ENCODE peak calls at places on chromosomes 11 and 22, in seven cellular contexts. A, W, F, U, E, S and P are unnamed samples.

GRCh38 chr11:57792060-57792541 is 30.5 kb downstream of the CTNND1 start:
- DNase-seq in A (peak), W (peak), F (no peak), U (peak), E (no peak), S (peak), P (peak)

GRCh38 chr11:11243790-11244469 is 109.1 kb downstream of the CSNK2A3 start:
- DNase-seq in A (no peak), W (no peak), F (peak), U (peak), E (peak), S (peak), P (peak)

GRCh38 chr11:96204721-96205459 is 138.1 kb downstream of the MAML2 start:
- DNase-seq in A (no peak), W (no peak), F (peak), U (no peak), E (no peak), S (no peak), P (no peak)

GRCh38 chr22:39184586-39185577 is 32.4 kb upstream of the CBX7 start:
- DNase-seq in A (no peak), W (no peak), F (no peak), U (no peak), E (no peak), S (no peak), P (peak)

GRCh38 chr11:116460156-116460965 is 312.4 kb downstream of the BUD13 start:
- DNase-seq in A (peak), W (no peak), F (no peak), U (no peak), E (no peak), S (no peak), P (no peak)

GRCh38 chr11:75097173-75097557 is 489 bp upstream of the OR2AT4 start:
- DNase-seq in A (no peak), W (no peak), F (no peak), U (no peak), E (no peak), S (no peak), P (no peak)

GRCh38 chr11:1546536-1547466 is 25.3 kb downstream of the DUSP8 start:
- DNase-seq in A (peak), W (no peak), F (peak), U (peak), E (peak), S (peak), P (no peak)

GRCh38 chr11:111010391-111011354 is 234.9 kb upstream of the POU2AF2 start:
- DNase-seq in A (no peak), W (no peak), F (no peak), U (no peak), E (no peak), S (no peak), P (no peak)

GRCh38 chr22:29750029-29750428 is 16.8 kb downstream of the ZMAT5 start:
- DNase-seq in A (no peak), W (no peak), F (no peak), U (no peak), E (no peak), S (no peak), P (no peak)

GRCh38 chr11:9601041-9601875 is 27.8 kb downstream of the WEE1 start:
- DNase-seq in A (peak), W (peak), F (no peak), U (no peak), E (no peak), S (peak), P (peak)

GRCh38 chr22:45526768-45527360 is 24.2 kb downstream of the FBLN1 start:
- DNase-seq in A (no peak), W (no peak), F (no peak), U (no peak), E (no peak), S (peak), P (no peak)

GRCh38 chr11:70761906-70762196 is 363.5 kb downstream of the CTTN start:
- DNase-seq in A (no peak), W (no peak), F (no peak), U (no peak), E (no peak), S (no peak), P (no peak)

GRCh38 chr11:36141161-36141560 is 148.1 kb downstream of the COMMD9 start:
- DNase-seq in A (no peak), W (no peak), F (no peak), U (no peak), E (no peak), S (no peak), P (no peak)

GRCh38 chr11:89275966-89276365 is 98.3 kb downstream of the TYR start:
- DNase-seq in A (no peak), W (no peak), F (no peak), U (no peak), E (no peak), S (no peak), P (no peak)

GRCh38 chr11:65436412-65437032 is 13.9 kb downstream of the NEAT1 start:
- DNase-seq in A (peak), W (no peak), F (no peak), U (no peak), E (no peak), S (no peak), P (peak)

GRCh38 chr22:40509401-40510134 is 127.0 kb downstream of the MRTFA start:
- DNase-seq in A (peak), W (no peak), F (no peak), U (no peak), E (no peak), S (peak), P (peak)

GRCh38 chr11:85823816-85824215 is 12.9 kb upstream of the SYTL2 start:
- DNase-seq in A (peak), W (peak), F (no peak), U (no peak), E (no peak), S (no peak), P (no peak)

GRCh38 chr22:48661984-48662383 is 1165.7 kb downstream of the BRD1 start:
- DNase-seq in A (no peak), W (no peak), F (no peak), U (peak), E (no peak), S (no peak), P (peak)

GRCh38 chr11:67071420-67072284 is 15.0 kb downstream of the RHOD start:
- DNase-seq in A (peak), W (peak), F (peak), U (peak), E (peak), S (peak), P (peak)

GRCh38 chr22:49855491-49855911 is 1.9 kb downstream of the ZBED4 start:
- DNase-seq in A (peak), W (no peak), F (no peak), U (no peak), E (no peak), S (no peak), P (no peak)

GRCh38 chr22:46073683-46074504 is 76.4 kb upstream of the PPARA start:
- DNase-seq in A (peak), W (no peak), F (peak), U (peak), E (no peak), S (peak), P (peak)

GRCh38 chr11:120388261-120388660 is 52.0 kb downstream of the ARHGEF12 start:
- DNase-seq in A (no peak), W (no peak), F (no peak), U (no peak), E (no peak), S (no peak), P (no peak)

GRCh38 chr22:29478326-29479276 is 1.4 kb upstream of the NEFH start:
- DNase-seq in A (no peak), W (no peak), F (peak), U (no peak), E (peak), S (no peak), P (no peak)

GRCh38 chr11:94948070-94948617 is 25.2 kb downstream of the CWC15 start:
- DNase-seq in A (no peak), W (no peak), F (no peak), U (no peak), E (no peak), S (no peak), P (no peak)